ENCODE peak calls at places on chromosomes 12 and 14, in five cellular contexts. One of them, this sample, is unnamed.

GRCh38 chr12:29026419-29026818 is 122.7 kb upstream of the FAR2 start:
- DNase-seq in foreskin fibroblast: no peak
- DNase-seq in CD4-positive, alpha-beta T cell: no peak
- DNase-seq in B cell: no peak
- DNase-seq in astrocyte of the cerebellum: peak
- DNase-seq in this sample: no peak

GRCh38 chr14:95339301-95339865 is 19.7 kb upstream of the CLMN start:
- DNase-seq in astrocyte of the cerebellum: no peak
- DNase-seq in foreskin fibroblast: no peak
- DNase-seq in CD4-positive, alpha-beta T cell: no peak
- DNase-seq in B cell: no peak
- DNase-seq in this sample: no peak

GRCh38 chr14:103943673-103944072 is 1.3 kb upstream of the RD3L start:
- DNase-seq in foreskin fibroblast: no peak
- DNase-seq in B cell: no peak
- DNase-seq in astrocyte of the cerebellum: no peak
- DNase-seq in CD4-positive, alpha-beta T cell: no peak
- DNase-seq in this sample: no peak

GRCh38 chr14:104938436-104938835 is 13.8 kb downstream of the PLD4 start:
- DNase-seq in B cell: no peak
- DNase-seq in foreskin fibroblast: no peak
- DNase-seq in CD4-positive, alpha-beta T cell: no peak
- DNase-seq in astrocyte of the cerebellum: no peak
- DNase-seq in this sample: no peak

GRCh38 chr14:98208943-98209342 is 1063.1 kb downstream of the BCL11B start:
- DNase-seq in astrocyte of the cerebellum: no peak
- DNase-seq in CD4-positive, alpha-beta T cell: no peak
- DNase-seq in foreskin fibroblast: no peak
- DNase-seq in B cell: no peak
- DNase-seq in this sample: no peak

GRCh38 chr12:130435331-130435730 is 97.6 kb downstream of the PIWIL1 start:
- DNase-seq in B cell: no peak
- DNase-seq in CD4-positive, alpha-beta T cell: no peak
- DNase-seq in astrocyte of the cerebellum: no peak
- DNase-seq in foreskin fibroblast: no peak
- DNase-seq in this sample: no peak

GRCh38 chr14:39641224-39641623 is 209.0 kb upstream of the FBXO33 start:
- DNase-seq in astrocyte of the cerebellum: no peak
- DNase-seq in B cell: no peak
- DNase-seq in foreskin fibroblast: no peak
- DNase-seq in CD4-positive, alpha-beta T cell: no peak
- DNase-seq in this sample: no peak

GRCh38 chr12:6118891-6119568 is 5.4 kb downstream of the VWF start:
- DNase-seq in astrocyte of the cerebellum: no peak
- DNase-seq in foreskin fibroblast: no peak
- DNase-seq in CD4-positive, alpha-beta T cell: no peak
- DNase-seq in B cell: no peak
- DNase-seq in this sample: no peak

GRCh38 chr12:124397807-124398577 is 103.1 kb downstream of the RFLNA start:
- DNase-seq in B cell: no peak
- DNase-seq in foreskin fibroblast: no peak
- DNase-seq in CD4-positive, alpha-beta T cell: no peak
- DNase-seq in astrocyte of the cerebellum: no peak
- DNase-seq in this sample: no peak

GRCh38 chr14:100673085-100673806 is 53.4 kb upstream of the DLK1 start:
- DNase-seq in foreskin fibroblast: no peak
- DNase-seq in CD4-positive, alpha-beta T cell: no peak
- DNase-seq in B cell: no peak
- DNase-seq in astrocyte of the cerebellum: no peak
- DNase-seq in this sample: no peak

GRCh38 chr12:19575307-19576243 is 136.3 kb downstream of the AEBP2 start:
- DNase-seq in foreskin fibroblast: peak
- DNase-seq in CD4-positive, alpha-beta T cell: no peak
- DNase-seq in B cell: no peak
- DNase-seq in astrocyte of the cerebellum: peak
- DNase-seq in this sample: no peak

GRCh38 chr12:12527820-12528296 is 34.8 kb downstream of the DUSP16 start:
- DNase-seq in B cell: no peak
- DNase-seq in CD4-positive, alpha-beta T cell: no peak
- DNase-seq in foreskin fibroblast: no peak
- DNase-seq in astrocyte of the cerebellum: no peak
- DNase-seq in this sample: no peak

GRCh38 chr14:94027566-94028449 is 1.7 kb downstream of the OTUB2 start:
- DNase-seq in astrocyte of the cerebellum: no peak
- DNase-seq in CD4-positive, alpha-beta T cell: no peak
- DNase-seq in foreskin fibroblast: no peak
- DNase-seq in B cell: no peak
- DNase-seq in this sample: no peak

GRCh38 chr12:104750061-104750460 is 208.0 kb downstream of the SLC41A2 start:
- DNase-seq in B cell: peak
- DNase-seq in CD4-positive, alpha-beta T cell: no peak
- DNase-seq in astrocyte of the cerebellum: peak
- DNase-seq in foreskin fibroblast: peak
- DNase-seq in this sample: no peak

GRCh38 chr14:32396874-32397273 is 67.8 kb downstream of the AKAP6 start:
- DNase-seq in foreskin fibroblast: no peak
- DNase-seq in astrocyte of the cerebellum: no peak
- DNase-seq in B cell: no peak
- DNase-seq in CD4-positive, alpha-beta T cell: no peak
- DNase-seq in this sample: no peak

GRCh38 chr12:13205809-13206559 is 9.5 kb downstream of the EMP1 start:
- DNase-seq in B cell: no peak
- DNase-seq in CD4-positive, alpha-beta T cell: no peak
- DNase-seq in foreskin fibroblast: peak
- DNase-seq in astrocyte of the cerebellum: peak
- DNase-seq in this sample: no peak

DNA sequence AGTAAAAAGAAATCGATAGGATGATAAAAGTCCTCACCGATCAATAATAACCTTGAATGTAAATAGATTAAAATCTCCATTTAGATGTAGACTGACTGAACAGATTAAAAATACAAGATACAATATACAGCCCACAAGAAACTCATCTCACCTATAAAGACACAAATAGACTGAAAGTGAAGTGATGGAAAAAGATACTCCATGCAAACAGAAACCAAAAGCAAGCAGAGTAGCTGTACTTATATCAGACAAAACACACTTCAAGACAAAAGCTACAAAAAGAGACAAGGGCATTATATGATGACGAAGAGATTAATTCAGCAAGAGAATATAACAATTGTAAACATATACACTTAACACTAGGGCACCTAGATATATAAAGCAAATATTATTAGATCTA is 444.8 kb downstream of the RGS6 start:
- DNase-seq in foreskin fibroblast: no peak
- DNase-seq in B cell: no peak
- DNase-seq in astrocyte of the cerebellum: no peak
- DNase-seq in CD4-positive, alpha-beta T cell: no peak
- DNase-seq in this sample: no peak
- TF ChIP-seq CTCF in foreskin fibroblast: no peak
- TF ChIP-seq CTCF in B cell: no peak
- TF ChIP-seq CTCF in astrocyte of the cerebellum: no peak
- TF ChIP-seq CTCF in CD4-positive, alpha-beta T cell: no peak
- TF ChIP-seq CTCF in this sample: no peak

DNA sequence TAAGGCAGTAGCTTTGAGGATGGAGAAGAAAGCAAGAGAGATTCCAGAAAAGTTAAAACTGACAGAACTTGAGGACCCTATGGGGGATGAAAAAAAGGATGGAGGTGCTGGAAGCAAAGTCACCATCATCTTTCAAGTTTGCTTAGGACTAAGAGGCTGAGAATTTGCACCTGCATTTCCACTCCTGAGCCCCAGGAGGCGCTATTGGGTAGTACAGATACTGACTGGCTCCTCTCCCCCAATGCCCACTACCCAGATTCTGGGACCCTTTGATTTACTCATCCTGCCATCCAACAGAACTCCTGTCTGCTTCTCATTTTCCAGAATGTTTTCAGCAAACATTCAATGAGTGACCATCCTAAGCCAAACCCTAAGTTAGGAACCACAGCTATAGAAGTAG is 34.0 kb upstream of the CMKLR1 start:
- DNase-seq in foreskin fibroblast: no peak
- DNase-seq in B cell: no peak
- DNase-seq in CD4-positive, alpha-beta T cell: no peak
- DNase-seq in astrocyte of the cerebellum: no peak
- DNase-seq in this sample: no peak
- TF ChIP-seq CTCF in foreskin fibroblast: no peak
- TF ChIP-seq CTCF in B cell: no peak
- TF ChIP-seq CTCF in CD4-positive, alpha-beta T cell: no peak
- TF ChIP-seq CTCF in astrocyte of the cerebellum: peak
- TF ChIP-seq CTCF in this sample: no peak

GRCh38 chr12:4572670-4573069 is 10.7 kb downstream of the DYRK4 start:
- DNase-seq in B cell: no peak
- DNase-seq in CD4-positive, alpha-beta T cell: no peak
- DNase-seq in astrocyte of the cerebellum: no peak
- DNase-seq in foreskin fibroblast: no peak
- DNase-seq in this sample: no peak
- TF ChIP-seq CTCF in B cell: no peak
- TF ChIP-seq CTCF in CD4-positive, alpha-beta T cell: no peak
- TF ChIP-seq CTCF in astrocyte of the cerebellum: no peak
- TF ChIP-seq CTCF in foreskin fibroblast: no peak
- TF ChIP-seq CTCF in this sample: no peak

GRCh38 chr14:74846168-74846567 is 29.8 kb downstream of the PROX2 start:
- DNase-seq in foreskin fibroblast: peak
- DNase-seq in astrocyte of the cerebellum: peak
- DNase-seq in CD4-positive, alpha-beta T cell: no peak
- DNase-seq in B cell: no peak
- DNase-seq in this sample: no peak

GRCh38 chr14:74840603-74841030 is 35.3 kb downstream of the PROX2 start:
- DNase-seq in B cell: no peak
- DNase-seq in astrocyte of the cerebellum: no peak
- DNase-seq in foreskin fibroblast: no peak
- DNase-seq in CD4-positive, alpha-beta T cell: no peak
- DNase-seq in this sample: no peak

GRCh38 chr14:74841230-74842207 is 34.4 kb downstream of the PROX2 start:
- DNase-seq in astrocyte of the cerebellum: no peak
- DNase-seq in foreskin fibroblast: no peak
- DNase-seq in B cell: peak
- DNase-seq in CD4-positive, alpha-beta T cell: no peak
- DNase-seq in this sample: peak

GRCh38 chr14:74846968-74847549 is 28.9 kb downstream of the PROX2 start:
- DNase-seq in CD4-positive, alpha-beta T cell: no peak
- DNase-seq in astrocyte of the cerebellum: no peak
- DNase-seq in B cell: no peak
- DNase-seq in foreskin fibroblast: peak
- DNase-seq in this sample: no peak

DNA sequence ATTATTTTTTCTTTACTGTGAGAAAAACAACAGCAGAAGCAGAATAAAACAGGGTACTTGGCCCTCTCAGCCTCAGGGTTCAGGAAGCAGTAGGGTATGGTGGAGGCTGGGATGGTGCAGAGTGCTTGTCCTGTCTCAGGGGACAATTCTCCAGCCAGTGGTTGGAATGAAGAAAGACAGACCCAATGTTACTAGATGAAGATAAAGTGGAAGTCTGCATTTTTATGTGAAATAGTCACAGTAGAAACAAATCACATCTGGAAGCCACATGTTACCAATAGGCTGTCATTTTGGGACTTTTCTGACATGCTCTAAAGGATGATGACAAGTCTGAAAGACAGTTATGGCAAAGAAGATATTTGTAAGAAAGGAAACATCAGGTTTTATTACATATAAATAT is 32.3 kb downstream of the PROX2 start:
- DNase-seq in CD4-positive, alpha-beta T cell: no peak
- DNase-seq in astrocyte of the cerebellum: no peak
- DNase-seq in B cell: no peak
- DNase-seq in foreskin fibroblast: peak
- DNase-seq in this sample: no peak
- TF ChIP-seq CTCF in CD4-positive, alpha-beta T cell: no peak
- TF ChIP-seq CTCF in astrocyte of the cerebellum: no peak
- TF ChIP-seq CTCF in B cell: no peak
- TF ChIP-seq CTCF in foreskin fibroblast: peak
- TF ChIP-seq CTCF in this sample: no peak

DNA sequence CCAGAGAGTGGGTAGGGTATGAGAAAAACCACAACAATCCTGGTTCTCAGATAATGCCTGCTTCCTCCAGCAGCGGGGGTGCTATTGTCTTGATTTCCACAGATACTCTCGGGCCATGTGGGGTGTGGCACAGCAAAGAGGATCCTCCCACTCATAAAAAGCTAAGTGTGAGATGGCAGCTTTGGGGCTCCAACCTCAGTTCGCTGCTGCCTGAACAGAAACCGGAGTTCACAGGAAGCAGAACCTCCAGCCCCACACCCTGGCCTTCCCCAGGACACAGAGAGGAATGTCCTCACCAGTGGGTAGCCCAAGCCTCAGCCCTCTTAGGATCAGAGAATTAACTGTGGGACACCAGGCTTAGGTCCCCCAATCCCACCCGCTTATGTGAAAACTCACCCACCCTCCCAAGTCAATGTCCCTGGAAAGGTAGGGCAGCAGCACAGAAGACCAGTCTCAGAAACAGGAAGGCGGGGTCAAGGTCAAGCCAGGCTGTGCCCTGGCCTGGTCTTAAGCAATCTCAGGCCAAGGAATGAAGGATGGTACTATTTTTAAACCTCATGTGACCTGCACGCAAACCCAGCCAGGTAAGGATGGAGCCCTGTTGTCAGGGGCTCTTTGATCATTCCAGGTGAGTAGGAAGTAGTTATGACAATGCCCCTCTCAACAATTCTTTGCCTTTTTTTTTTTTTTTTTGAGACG is 9.0 kb downstream of the KCTD10 start:
- DNase-seq in B cell: no peak
- DNase-seq in CD4-positive, alpha-beta T cell: no peak
- DNase-seq in astrocyte of the cerebellum: no peak
- DNase-seq in foreskin fibroblast: no peak
- DNase-seq in this sample: no peak
- TF ChIP-seq CTCF in B cell: no peak
- TF ChIP-seq CTCF in CD4-positive, alpha-beta T cell: no peak
- TF ChIP-seq CTCF in astrocyte of the cerebellum: no peak
- TF ChIP-seq CTCF in foreskin fibroblast: no peak
- TF ChIP-seq CTCF in this sample: no peak

DNA sequence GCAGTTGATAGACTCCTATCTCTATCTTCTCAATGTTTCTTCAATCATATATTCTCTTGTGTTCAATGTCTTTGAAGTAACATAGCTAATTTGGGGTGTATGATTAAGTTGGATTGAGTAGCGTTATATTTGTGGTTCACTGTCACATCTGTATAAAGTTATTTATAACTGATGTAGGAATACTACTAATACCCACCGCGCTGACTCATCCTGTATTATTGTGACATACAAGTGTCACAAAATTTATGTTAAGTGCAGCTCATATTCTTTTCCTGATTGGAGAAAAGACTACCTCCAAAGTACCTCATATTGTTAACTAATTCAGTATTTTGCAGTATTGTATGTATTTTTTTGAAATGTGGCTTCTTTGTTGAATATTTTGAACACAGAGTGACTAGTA is 940.8 kb downstream of the SLC6A15 start:
- DNase-seq in astrocyte of the cerebellum: no peak
- DNase-seq in B cell: no peak
- DNase-seq in foreskin fibroblast: peak
- DNase-seq in CD4-positive, alpha-beta T cell: no peak
- DNase-seq in this sample: no peak
- TF ChIP-seq CTCF in astrocyte of the cerebellum: no peak
- TF ChIP-seq CTCF in B cell: no peak
- TF ChIP-seq CTCF in foreskin fibroblast: no peak
- TF ChIP-seq CTCF in CD4-positive, alpha-beta T cell: no peak
- TF ChIP-seq CTCF in this sample: no peak

This sample was measured in GM13976.